ENCODE peak calls at places on chromosome 17, in nine cellular contexts. A, K, Z, S, Y, N, I, U and F are unnamed samples.

GRCh38 chr17:48002920-48003685 is 32.2 kb downstream of the CDK5RAP3 start:
- DNase-seq in A (no peak), K (no peak), Z (no peak), S (no peak), Y (no peak), N (no peak), I (no peak), U (no peak), F (no peak)

GRCh38 chr17:8707232-8707590 is 37.4 kb downstream of the CCDC42 start:
- DNase-seq in A (no peak), K (no peak), Z (no peak), S (no peak), Y (no peak), N (no peak), I (no peak), U (no peak), F (no peak)

GRCh38 chr17:82013341-82013740 is 9.3 kb downstream of the CENPX start:
- DNase-seq in A (no peak), K (no peak), Z (peak; percentile 48), S (no peak), Y (no peak), N (no peak), I (no peak), U (no peak), F (no peak)

GRCh38 chr17:40086150-40087044 is 14.0 kb downstream of the NR1D1 start:
- DNase-seq in A (peak; percentile 67), K (peak; percentile 69), Z (no peak), S (no peak), Y (peak; percentile 75), N (peak; percentile 52), I (peak; percentile 85), U (peak; percentile 75), F (peak; percentile 62)

GRCh38 chr17:82698974-82699442 is 510 bp upstream of the RAB40B start:
- DNase-seq in A (no peak), K (no peak), Z (no peak), S (no peak), Y (no peak), N (no peak), I (no peak), U (no peak), F (no peak)

GRCh38 chr17:50117202-50118040 is 12.5 kb downstream of the SAMD14 start:
- DNase-seq in A (peak; percentile 61), K (peak; percentile 68), Z (no peak), S (no peak), Y (peak; percentile 65), N (peak; percentile 51), I (peak; percentile 78), U (peak; percentile 71), F (no peak)

GRCh38 chr17:21174186-21174585 is 39.8 kb downstream of the TMEM11 start:
- DNase-seq in A (no peak), K (no peak), Z (no peak), S (no peak), Y (no peak), N (no peak), I (no peak), U (no peak), F (peak; percentile 77)

GRCh38 chr17:42361781-42362186 is 26.5 kb downstream of the STAT3 start:
- DNase-seq in A (peak; percentile 63), K (peak; percentile 31), Z (no peak), S (no peak), Y (no peak), N (peak; percentile 34), I (no peak), U (peak; percentile 38), F (peak; percentile 39)

GRCh38 chr17:18187226-18187625 is 3.6 kb downstream of the ALKBH5 start:
- DNase-seq in A (no peak), K (no peak), Z (no peak), S (no peak), Y (no peak), N (peak; percentile 40), I (no peak), U (no peak), F (no peak)

GRCh38 chr17:11545002-11545401 is 53.3 kb upstream of the DNAH9 start:
- DNase-seq in A (no peak), K (no peak), Z (no peak), S (no peak), Y (no peak), N (no peak), I (no peak), U (no peak), F (no peak)

GRCh38 chr17:43363181-43363925 is 35.4 kb upstream of the ARL4D start:
- DNase-seq in A (no peak), K (no peak), Z (no peak), S (no peak), Y (no peak), N (no peak), I (no peak), U (no peak), F (no peak)

GRCh38 chr17:43366809-43367587 is 31.8 kb upstream of the ARL4D start:
- DNase-seq in A (no peak), K (no peak), Z (no peak), S (no peak), Y (peak; percentile 20), N (no peak), I (no peak), U (no peak), F (no peak)

GRCh38 chr17:43363926-43364285 is 34.9 kb upstream of the ARL4D start:
- DNase-seq in A (no peak), K (no peak), Z (no peak), S (no peak), Y (no peak), N (no peak), I (no peak), U (no peak), F (no peak)

GRCh38 chr17:43367588-43368242 is 31.1 kb upstream of the ARL4D start:
- DNase-seq in A (no peak), K (no peak), Z (no peak), S (no peak), Y (no peak), N (peak; percentile 91), I (peak; percentile 90), U (no peak), F (no peak)

DNA sequence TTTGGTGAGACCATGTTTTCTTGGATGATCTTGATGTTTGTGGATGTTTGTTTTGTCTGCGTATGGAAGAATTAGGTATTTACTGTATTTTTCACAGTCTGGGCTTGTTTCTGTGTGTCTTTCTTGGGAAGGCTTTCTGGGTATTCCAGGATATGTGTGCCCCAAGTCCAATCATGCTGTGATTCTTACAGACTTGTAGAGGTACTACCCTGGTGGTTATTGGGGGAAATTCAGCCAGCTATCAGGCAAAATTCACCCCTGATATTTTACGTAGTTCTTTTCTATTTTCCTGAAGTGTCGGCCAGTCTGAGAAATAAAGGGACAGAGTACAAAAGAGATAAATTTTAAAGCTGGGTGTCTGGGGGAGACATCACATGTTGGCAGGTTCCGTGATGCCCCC is 33.4 kb upstream of the ARL4D start:
- DNase-seq in A (no peak), K (no peak), Z (no peak), S (no peak), Y (no peak), N (no peak), I (no peak), U (no peak), F (no peak)
- TF ChIP-seq CTCF in A (no peak), K (peak; percentile 15), Z (no peak), S (no peak), Y (no peak), N (no peak), I (no peak), U (no peak), F (no peak)

GRCh38 chr17:77706938-77707337 is 251.6 kb upstream of the TNRC6C start:
- DNase-seq in A (no peak), K (no peak), Z (no peak), S (no peak), Y (no peak), N (no peak), I (no peak), U (no peak), F (no peak)
- H3K9me3 ChIP-seq in A (peaks cover 21% of the 10 kb centered on the region), K (peaks cover 9% of the 10 kb centered on the region), Z (peaks cover 37% of the 10 kb centered on the region), S (peaks cover 14% of the 10 kb centered on the region), Y (peaks cover 21% of the 10 kb centered on the region), N (peaks cover 30% of the 10 kb centered on the region), I (peaks cover 57% of the 10 kb centered on the region), U (peaks cover 30% of the 10 kb centered on the region), F (peaks cover 17% of the 10 kb centered on the region)

GRCh38 chr17:76996741-76997694 is 128.8 kb downstream of the MGAT5B start:
- DNase-seq in A (no peak), K (no peak), Z (no peak), S (no peak), Y (no peak), N (no peak), I (no peak), U (no peak), F (no peak)
- TF ChIP-seq CTCF in A (no peak), K (no peak), Z (no peak), S (no peak), Y (no peak), N (no peak), I (no peak), U (no peak), F (no peak)

GRCh38 chr17:72928454-72929136 is 163.9 kb downstream of the SLC39A11 start:
- DNase-seq in A (no peak), K (no peak), Z (no peak), S (no peak), Y (no peak), N (peak; percentile 86), I (no peak), U (no peak), F (no peak)

GRCh38 chr17:72927760-72928159 is 164.7 kb downstream of the SLC39A11 start:
- DNase-seq in A (no peak), K (no peak), Z (no peak), S (no peak), Y (no peak), N (no peak), I (no peak), U (no peak), F (no peak)

GRCh38 chr17:72930031-72930430 is 162.5 kb downstream of the SLC39A11 start:
- DNase-seq in A (no peak), K (no peak), Z (no peak), S (no peak), Y (no peak), N (no peak), I (no peak), U (no peak), F (no peak)

GRCh38 chr17:72931635-72932034 is 160.9 kb downstream of the SLC39A11 start:
- DNase-seq in A (no peak), K (no peak), Z (no peak), S (no peak), Y (no peak), N (no peak), I (no peak), U (no peak), F (no peak)

DNA sequence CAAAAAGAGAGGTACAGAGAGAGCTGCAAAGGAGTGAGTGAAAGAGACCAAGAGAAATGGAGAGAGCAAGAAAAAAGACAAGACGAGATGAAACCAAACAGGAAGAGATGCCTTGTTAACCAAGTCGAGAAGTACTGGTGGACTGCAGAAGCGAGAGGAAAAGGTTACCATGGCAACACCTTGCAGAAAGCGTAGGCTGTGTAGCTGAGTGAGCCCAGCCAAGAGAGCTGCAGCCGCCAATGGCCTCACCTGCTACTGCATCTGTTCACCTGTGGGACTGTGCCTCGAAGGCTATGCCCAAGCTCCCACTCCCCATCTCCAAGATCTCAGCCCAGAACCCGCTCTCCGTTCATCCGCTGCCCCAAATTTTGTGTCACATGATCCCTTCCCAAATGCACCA is 161.3 kb downstream of the SLC39A11 start:
- DNase-seq in A (no peak), K (no peak), Z (no peak), S (no peak), Y (no peak), N (no peak), I (no peak), U (no peak), F (no peak)
- H3K9me3 ChIP-seq in A (no peaks in the 10 kb centered on the region), K (no peaks in the 10 kb centered on the region), Z (no peaks in the 10 kb centered on the region), S (no peaks in the 10 kb centered on the region), Y (no peaks in the 10 kb centered on the region), N (no peaks in the 10 kb centered on the region), I (no peaks in the 10 kb centered on the region), U (no peaks in the 10 kb centered on the region), F (no peaks in the 10 kb centered on the region)

GRCh38 chr17:33521784-33522183 is 228.7 kb upstream of the ASIC2 start:
- DNase-seq in A (peak; percentile 49), K (no peak), Z (no peak), S (no peak), Y (no peak), N (no peak), I (peak; percentile 40), U (no peak), F (no peak)
- TF ChIP-seq CTCF in A (no peak), K (no peak), Z (peak; percentile 39), S (no peak), Y (no peak), N (peak; percentile 58), I (peak; percentile 38), U (no peak), F (no peak)